ENCODE peak calls at places on chromosomes 5 and 9, in nine cellular contexts. T is brain microvascular endothelial cell, N is left ventricle myocardium inferior, M is BJ, H is choroid plexus epithelial cell, I is fibroblast of mammary gland, B is tibial artery, W is HFF-Myc, R is AG09309. Q is an unnamed sample.

GRCh38 chr9:2261421-2262103 is 246.4 kb downstream of the SMARCA2 start:
- DNase-seq in H (no peak), R (no peak), B (no peak), T (no peak), N (no peak), I (no peak), W (no peak), M (no peak), Q (no peak)

GRCh38 chr9:121285835-121286687 is 18.1 kb downstream of the GSN start:
- DNase-seq in H (peak), I (peak), R (peak), N (peak), W (no peak), B (peak), M (no peak), T (peak), Q (peak)

GRCh38 chr5:118752568-118752967 is 235.8 kb downstream of the DTWD2 start:
- DNase-seq in R (no peak), W (no peak), N (no peak), M (no peak), T (no peak), B (no peak), H (no peak), I (no peak), Q (no peak)

GRCh38 chr5:99019812-99020697 is 91.2 kb upstream of the CHD1 start:
- DNase-seq in W (peak), I (peak), B (no peak), R (peak), M (peak), T (peak), H (peak), N (no peak), Q (peak)

GRCh38 chr9:114792396-114792795 is 13.4 kb downstream of the TNFSF15 start:
- DNase-seq in W (no peak), B (no peak), T (no peak), N (no peak), R (no peak), M (no peak), I (no peak), H (no peak), Q (no peak)

GRCh38 chr9:133855802-133856592 is 117.8 kb upstream of the SARDH start:
- DNase-seq in M (peak), W (no peak), R (peak), H (peak), B (peak), I (peak), T (peak), N (no peak), Q (peak)

GRCh38 chr5:26761040-26761439 is 277.3 kb downstream of the CDH9 start:
- DNase-seq in M (no peak), N (no peak), I (no peak), T (no peak), R (no peak), B (no peak), H (no peak), W (no peak), Q (no peak)

GRCh38 chr5:154472871-154473580 is 5.0 kb downstream of the HAND1 start:
- DNase-seq in M (no peak), R (no peak), T (no peak), N (no peak), I (no peak), H (no peak), B (no peak), W (no peak), Q (no peak)

GRCh38 chr5:65855758-65856157 is 70.6 kb upstream of the ERBIN start:
- DNase-seq in R (no peak), B (no peak), H (no peak), I (no peak), N (no peak), M (no peak), T (no peak), W (no peak), Q (no peak)

GRCh38 chr9:125568616-125569015 is 138.4 kb downstream of the MAPKAP1 start:
- DNase-seq in B (no peak), M (no peak), R (no peak), N (no peak), T (no peak), I (peak), H (no peak), W (no peak), Q (peak)

GRCh38 chr9:98908897-98909634 is 34.6 kb upstream of the COL15A1 start:
- DNase-seq in T (peak), N (no peak), W (no peak), H (peak), M (peak), R (peak), B (no peak), I (peak), Q (peak)

GRCh38 chr9:84439253-84439652 is 98.7 kb upstream of the SLC28A3 start:
- DNase-seq in N (no peak), T (no peak), H (peak), B (no peak), R (no peak), I (no peak), M (no peak), W (no peak), Q (peak)

GRCh38 chr5:395156-395920 is 47.6 kb upstream of the EXOC3 start:
- DNase-seq in W (peak), H (peak), I (peak), T (peak), N (no peak), B (peak), R (peak), M (peak), Q (peak)

GRCh38 chr5:41410307-41410706 is 100.1 kb downstream of the PLCXD3 start:
- DNase-seq in M (no peak), H (no peak), R (no peak), N (no peak), T (no peak), I (no peak), W (no peak), B (no peak), Q (no peak)

GRCh38 chr5:17216974-17217325 is 481 bp upstream of the BASP1 start:
- DNase-seq in R (no peak), W (no peak), N (no peak), B (peak), T (peak), I (peak), H (peak), M (no peak), Q (peak)

GRCh38 chr5:75348241-75348640 is 11.2 kb downstream of the HMGCR start:
- DNase-seq in M (no peak), W (no peak), H (no peak), N (no peak), R (no peak), I (peak), B (no peak), T (peak), Q (no peak)

GRCh38 chr5:55421074-55421529 is 113.3 kb downstream of the MTREX start:
- DNase-seq in W (no peak), B (no peak), N (no peak), R (no peak), H (no peak), M (no peak), I (peak), T (no peak), Q (peak)

GRCh38 chr5:89236900-89237299 is 353.9 kb upstream of the MEF2C start:
- DNase-seq in R (no peak), N (no peak), B (no peak), T (no peak), H (no peak), M (no peak), W (no peak), I (peak), Q (no peak)

GRCh38 chr5:99105216-99105615 is 176.4 kb upstream of the CHD1 start:
- DNase-seq in R (no peak), H (peak), T (no peak), M (no peak), I (peak), W (no peak), B (no peak), N (no peak), Q (no peak)

GRCh38 chr9:31839273-31839672 is 545.2 kb upstream of the ACO1 start:
- DNase-seq in B (no peak), H (peak), N (no peak), M (no peak), I (no peak), R (no peak), W (no peak), T (no peak), Q (peak)

GRCh38 chr5:102036927-102037326 is 259.2 kb downstream of the SLCO4C1 start:
- DNase-seq in H (no peak), I (no peak), R (no peak), N (no peak), B (no peak), W (no peak), M (no peak), T (no peak), Q (no peak)

GRCh38 chr5:71932649-71933338 is 174.5 kb upstream of the MAP1B start:
- DNase-seq in W (no peak), I (peak), M (no peak), T (peak), B (peak), N (peak), H (peak), R (no peak), Q (no peak)

GRCh38 chr9:38145526-38146053 is 76.6 kb upstream of the SHB start:
- DNase-seq in T (no peak), B (no peak), N (no peak), H (no peak), I (no peak), R (no peak), W (no peak), M (no peak), Q (no peak)

GRCh38 chr9:77756449-77756848 is 108.3 kb upstream of the GNA14 start:
- DNase-seq in H (no peak), N (no peak), R (no peak), T (no peak), B (no peak), W (no peak), M (no peak), I (no peak), Q (no peak)

GRCh38 chr5:157552650-157553049 is 22.9 kb downstream of the ADAM19 start:
- DNase-seq in W (no peak), N (no peak), I (no peak), T (no peak), M (no peak), B (no peak), R (no peak), H (no peak), Q (no peak)

GRCh38 chr5:115947260-115947659 is 15.0 kb upstream of the LVRN start:
- DNase-seq in W (no peak), R (no peak), B (no peak), T (peak), M (no peak), H (peak), I (peak), N (no peak), Q (no peak)

GRCh38 chr9:35658144-35658893 is at the start of gene CCDC107:
- DNase-seq in N (peak), M (no peak), I (peak), B (peak), W (no peak), T (peak), R (no peak), H (peak), Q (peak)

GRCh38 chr9:109414125-109414785 is 83.9 kb downstream of the PTPN3 start:
- DNase-seq in T (no peak), W (no peak), B (no peak), H (no peak), R (no peak), N (no peak), I (no peak), M (no peak), Q (no peak)

GRCh38 chr9:109409998-109410397 is 88.1 kb downstream of the PTPN3 start:
- DNase-seq in W (no peak), H (no peak), R (no peak), I (no peak), T (no peak), B (no peak), N (no peak), M (no peak), Q (no peak)

GRCh38 chr9:109411069-109411761 is 86.9 kb downstream of the PTPN3 start:
- DNase-seq in W (no peak), N (no peak), I (no peak), T (no peak), H (peak), R (no peak), M (no peak), B (no peak), Q (no peak)

GRCh38 chr9:109408759-109409462 is 88.1 kb upstream of the EPB41L4B start:
- DNase-seq in B (no peak), M (no peak), R (no peak), W (no peak), N (no peak), I (no peak), T (no peak), H (no peak), Q (no peak)

DNA sequence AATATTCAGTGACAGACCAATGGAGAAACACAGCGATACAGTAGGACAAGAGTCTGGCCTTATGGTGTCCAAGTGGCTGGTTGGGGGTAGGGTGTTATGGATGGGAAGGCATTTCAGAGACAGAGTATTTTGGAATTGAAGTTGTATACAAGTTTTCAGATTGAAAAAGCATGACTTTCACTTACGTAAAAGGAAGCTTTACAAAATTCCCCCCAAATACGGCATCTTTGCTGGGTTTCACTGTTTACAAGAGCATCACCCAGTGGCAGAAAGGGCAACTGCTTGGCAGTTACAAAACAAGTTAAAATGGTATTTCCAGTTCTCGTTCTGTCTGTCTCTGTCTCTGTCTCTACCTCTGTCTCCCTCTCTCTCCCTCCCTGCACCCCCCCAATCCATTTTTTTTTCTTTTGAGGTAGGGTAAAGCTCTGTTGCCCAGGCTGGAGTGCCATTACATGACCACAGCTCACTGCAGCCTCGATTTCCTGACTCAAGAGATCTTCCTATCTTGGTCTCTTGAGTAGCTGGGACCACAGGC is 86.2 kb downstream of the PTPN3 start:
- DNase-seq in H (peak), R (peak), I (peak), T (peak), M (peak), W (peak), B (no peak), N (no peak), Q (peak)
- TF ChIP-seq CTCF in H (peak), R (peak), I (peak), T (peak), M (peak), W (peak), B (peak), N (peak), Q (peak)

DNA sequence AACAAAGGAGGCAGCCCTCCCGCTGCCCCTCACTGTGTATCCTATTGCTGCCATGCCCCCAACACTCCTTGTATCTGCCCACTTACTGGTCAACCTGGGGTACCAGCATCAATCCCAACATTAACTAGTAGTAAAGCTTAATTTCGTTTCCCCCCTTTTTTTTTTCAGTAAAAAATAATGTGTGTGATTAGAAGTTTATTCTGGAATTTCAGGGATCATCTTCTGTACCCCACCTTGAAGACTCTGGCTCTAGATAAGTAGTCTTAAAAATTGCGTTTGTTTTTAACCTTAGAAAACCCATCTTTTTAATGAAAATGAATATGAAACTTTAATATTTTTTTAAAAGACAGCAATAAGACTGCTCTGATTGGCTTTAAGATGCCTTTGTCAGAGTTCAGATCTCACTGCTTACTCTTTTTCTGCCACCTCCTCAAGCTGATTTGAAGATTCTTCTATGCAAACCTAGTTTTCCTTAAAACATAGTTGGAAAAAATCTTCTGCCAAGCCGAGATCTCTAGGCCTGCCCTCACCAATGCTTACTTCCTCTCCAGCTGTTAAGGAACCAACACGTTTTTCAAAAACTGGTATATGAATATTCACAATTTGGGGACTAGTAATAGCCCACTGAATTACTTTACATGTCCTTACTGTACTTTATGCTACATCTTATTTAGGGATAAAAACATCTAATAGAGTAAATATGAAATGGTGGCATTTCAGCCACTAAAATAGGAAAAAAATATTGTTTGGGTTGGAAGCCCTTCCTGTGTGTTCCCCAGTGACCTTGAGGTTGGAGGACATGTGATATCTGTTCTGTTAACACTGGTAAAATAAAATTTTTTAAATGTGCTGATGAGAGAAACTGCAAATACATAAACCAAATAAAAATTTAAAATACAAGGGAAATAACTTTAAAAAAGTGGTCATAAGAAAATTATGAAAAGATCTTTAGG is 4.0 kb upstream of the RHOBTB3 start:
- DNase-seq in R (no peak), W (no peak), I (no peak), N (no peak), B (no peak), M (no peak), T (no peak), H (no peak), Q (no peak)
- H3K4me3 ChIP-seq in R (no peak), W (no peak), I (no peak), N (no peak), B (no peak), M (no peak), T (no peak), H (no peak), Q (peak)

DNA sequence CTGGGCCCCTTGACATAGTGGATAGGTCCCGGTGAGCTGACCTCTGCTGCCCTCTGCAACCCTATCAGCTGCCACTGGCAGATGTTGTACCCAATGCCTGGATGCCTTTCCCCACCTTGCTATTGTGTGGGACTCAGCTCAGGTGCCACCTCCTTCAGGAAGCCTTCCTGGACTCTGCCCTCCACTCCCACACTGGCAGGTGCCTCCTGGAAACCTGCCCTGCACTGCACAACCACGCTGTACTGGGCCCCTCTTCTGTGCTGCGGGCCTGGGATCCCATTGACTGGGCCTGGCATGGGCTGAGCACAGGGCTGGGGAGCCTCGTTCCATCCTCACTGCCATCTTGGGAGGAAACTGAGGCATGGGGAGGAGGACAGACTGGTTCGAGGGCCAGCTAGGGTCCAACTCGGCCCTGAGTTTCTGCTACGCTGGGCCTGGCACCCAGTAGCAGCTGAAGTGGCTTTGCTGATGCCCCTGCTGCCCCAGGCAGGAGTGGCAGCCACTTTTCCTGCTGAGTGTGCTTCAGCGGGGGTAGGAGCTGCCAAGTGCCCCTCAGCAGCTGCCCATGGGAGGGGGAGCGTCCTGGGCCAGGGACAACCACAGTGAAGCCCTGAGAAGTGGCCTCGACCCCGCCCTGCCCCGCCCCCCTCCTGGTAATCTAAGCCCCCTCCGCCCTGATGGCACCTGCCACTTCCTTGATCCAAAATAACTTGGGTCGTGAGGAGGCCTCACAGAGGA is 1.3 kb downstream of the AK1 start:
- DNase-seq in T (no peak), M (no peak), W (no peak), H (no peak), I (no peak), B (no peak), R (no peak), N (no peak), Q (no peak)
- TF ChIP-seq CTCF in T (no peak), M (no peak), W (no peak), H (no peak), I (no peak), B (no peak), R (no peak), N (no peak), Q (no peak)

GRCh38 chr9:111039203-111039907 is 1.1 kb upstream of the LPAR1 start:
- DNase-seq in B (peak), I (no peak), N (no peak), H (no peak), W (no peak), T (no peak), R (no peak), M (no peak), Q (no peak)
- H3K4me3 ChIP-seq in B (peak), I (peak), N (peak), H (peak), W (peak), T (peak), R (peak), M (peak), Q (peak)

GRCh38 chr5:181160144-181160754 is 12.9 kb downstream of the OR2V2 start:
- DNase-seq in B (no peak), M (no peak), H (peak), R (no peak), N (peak), W (no peak), T (peak), I (peak), Q (peak)

GRCh38 chr5:181166812-181167733 is 19.7 kb downstream of the OR2V2 start:
- DNase-seq in B (no peak), N (no peak), M (no peak), T (no peak), R (no peak), I (peak), W (no peak), H (no peak), Q (no peak)

GRCh38 chr5:181164076-181164952 is 16.9 kb downstream of the OR2V2 start:
- DNase-seq in M (no peak), N (no peak), W (no peak), T (peak), B (no peak), H (no peak), I (peak), R (no peak), Q (no peak)

GRCh38 chr5:181161534-181162175 is 14.3 kb downstream of the OR2V2 start:
- DNase-seq in R (no peak), I (no peak), T (no peak), H (no peak), N (no peak), B (no peak), M (no peak), W (no peak), Q (no peak)

GRCh38 chr5:181163487-181164075 is 16.2 kb downstream of the OR2V2 start:
- DNase-seq in B (no peak), I (no peak), R (no peak), M (no peak), W (no peak), H (no peak), T (no peak), N (no peak), Q (no peak)
- TF ChIP-seq CTCF in B (no peak), I (no peak), R (no peak), M (no peak), W (no peak), H (no peak), T (no peak), N (no peak), Q (no peak)

Q was measured in fibroblast of villous mesenchyme.